ENCODE peak calls at places on chromosomes 2 and 18, in seven cellular contexts. E is gastrocnemius medialis, L is cardiac muscle cell, I is PC-3, T is HepG2, A is Peyer's patch, G is IMR-90. H is an unnamed sample. For H3K36me3, the result is how much of the 10 kb centered on the place peaks cover.

GRCh38 chr2:26088038-26088643 is 54.3 kb downstream of the RAB10 start:
- DNase-seq in E (no peak), A (no peak), G (peak), L (peak), I (peak), T (peak), H (no peak)

GRCh38 chr2:12931211-12931844 is 214.6 kb downstream of the TRIB2 start:
- DNase-seq in A (no peak), E (no peak), G (peak), L (peak), I (peak), T (peak), H (no peak)

GRCh38 chr2:158732573-158733429 is 62.3 kb upstream of the DAPL1 start:
- DNase-seq in G (no peak), L (no peak), T (no peak), E (no peak), I (no peak), A (no peak), H (no peak)

GRCh38 chr2:16622399-16622968 is 43.1 kb downstream of the CYRIA start:
- DNase-seq in A (no peak), E (no peak), G (peak), L (no peak), I (no peak), T (no peak), H (no peak)

GRCh38 chr2:173462908-173463840 is 108.5 kb downstream of the CDCA7 start:
- DNase-seq in I (no peak), L (peak), A (no peak), G (no peak), E (no peak), T (peak), H (no peak)

GRCh38 chr2:229714080-229714735 is at the start of gene DNER:
- DNase-seq in I (peak), T (no peak), E (no peak), L (peak), A (no peak), G (no peak), H (peak)

GRCh38 chr2:80655265-80655664 is 350.7 kb upstream of the LRRTM1 start:
- DNase-seq in I (no peak), L (no peak), A (no peak), E (no peak), T (no peak), G (no peak), H (no peak)

GRCh38 chr2:137435176-137435575 is 529.1 kb upstream of the HNMT start:
- DNase-seq in E (no peak), A (no peak), T (no peak), I (peak), G (no peak), L (no peak), H (no peak)

GRCh38 chr2:11697103-11697871 is 27.3 kb upstream of the NTSR2 start:
- DNase-seq in I (peak), G (peak), T (no peak), L (peak), E (peak), A (no peak), H (peak)

GRCh38 chr2:232321156-232321816 is 57.3 kb upstream of the ALPP start:
- DNase-seq in A (peak), L (no peak), E (peak), I (no peak), G (no peak), T (no peak), H (no peak)

GRCh38 chr2:70043252-70043875 is 43.9 kb upstream of the PCBP1 start:
- DNase-seq in E (peak), A (no peak), G (no peak), T (no peak), L (no peak), I (no peak), H (no peak)

GRCh38 chr2:198054299-198054698 is 249.9 kb downstream of the PLCL1 start:
- DNase-seq in L (peak), A (no peak), I (peak), G (peak), E (no peak), T (peak), H (no peak)

GRCh38 chr2:48723125-48723524 is 32.4 kb downstream of the LHCGR start:
- DNase-seq in G (peak), L (no peak), E (no peak), T (no peak), A (no peak), I (peak), H (no peak)

GRCh38 chr18:51195602-51196115 is 1.8 kb downstream of the MEX3C start:
- DNase-seq in L (peak), A (peak), T (peak), E (no peak), I (peak), G (peak), H (no peak)

GRCh38 chr2:54722641-54723299 is 692 bp upstream of the EML6 start:
- DNase-seq in T (no peak), I (peak), A (no peak), G (peak), L (peak), E (no peak), H (no peak)

GRCh38 chr2:28567076-28567471 is 71.2 kb downstream of the PLB1 start:
- DNase-seq in A (no peak), E (no peak), L (no peak), G (no peak), T (no peak), I (no peak), H (no peak)

GRCh38 chr2:64454316-64455030 is 511 bp downstream of the LGALSL start:
- DNase-seq in I (peak), T (no peak), E (peak), G (peak), A (peak), L (peak), H (peak)

GRCh38 chr2:155975734-155976133 is 356.8 kb downstream of the NR4A2 start:
- DNase-seq in I (no peak), E (no peak), L (no peak), T (peak), A (no peak), G (no peak), H (no peak)

GRCh38 chr2:120204945-120205670 is 18.1 kb downstream of the TMEM185B start:
- DNase-seq in I (no peak), L (no peak), E (no peak), G (no peak), A (no peak), T (no peak), H (no peak)

GRCh38 chr2:57314682-57315081 is 731.9 kb upstream of the VRK2 start:
- DNase-seq in T (no peak), L (no peak), A (no peak), I (no peak), G (no peak), E (no peak), H (no peak)

GRCh38 chr18:3037423-3037915 is 24.5 kb upstream of the LPIN2 start:
- DNase-seq in I (peak), A (peak), T (peak), G (peak), L (no peak), E (peak), H (no peak)

GRCh38 chr18:47606526-47606925 is 323.9 kb downstream of the SMAD2 start:
- DNase-seq in E (no peak), A (no peak), G (no peak), T (no peak), L (no peak), I (no peak), H (no peak)

GRCh38 chr2:53970095-53970897 is 497 bp downstream of the PSME4 start:
- DNase-seq in L (peak), G (peak), A (peak), T (peak), E (peak), I (peak), H (no peak)

GRCh38 chr2:9770308-9771100 is 72.8 kb upstream of the TAF1B start:
- DNase-seq in G (peak), E (peak), T (peak), I (peak), A (peak), L (peak), H (no peak)

GRCh38 chr18:54191352-54191751 is 33.1 kb downstream of the MBD2 start:
- DNase-seq in T (no peak), L (no peak), E (no peak), G (no peak), I (peak), A (no peak), H (no peak)

GRCh38 chr2:68491582-68491981 is 24.2 kb downstream of the APLF start:
- DNase-seq in L (no peak), T (peak), A (no peak), G (no peak), I (no peak), E (no peak), H (no peak)

GRCh38 chr18:48106976-48107781 is 176.7 kb upstream of the SMAD2 start:
- DNase-seq in T (no peak), L (no peak), E (no peak), I (no peak), G (no peak), A (no peak), H (no peak)

GRCh38 chr2:182924311-182924710 is 57.9 kb upstream of the FRZB start:
- DNase-seq in E (no peak), T (no peak), I (no peak), A (no peak), G (peak), L (no peak), H (no peak)

GRCh38 chr2:239504643-239505235 is 103.9 kb upstream of the HDAC4 start:
- DNase-seq in G (no peak), L (no peak), E (no peak), T (no peak), I (no peak), A (no peak), H (no peak)

GRCh38 chr2:204604061-204604460 is 58.8 kb downstream of the PARD3B start:
- DNase-seq in T (no peak), E (no peak), L (no peak), A (no peak), I (no peak), G (peak), H (no peak)

GRCh38 chr2:174282449-174282848 is 34.1 kb upstream of the OLA1 start:
- DNase-seq in A (no peak), I (no peak), L (no peak), T (no peak), E (no peak), G (no peak), H (no peak)

GRCh38 chr2:150698016-150698661 is 210.7 kb upstream of the RND3 start:
- DNase-seq in A (no peak), E (no peak), I (peak), L (no peak), T (no peak), G (peak), H (no peak)

GRCh38 chr2:128172191-128172590 is 81.2 kb downstream of the UGGT1 start:
- DNase-seq in I (peak), E (no peak), G (peak), T (peak), L (no peak), A (no peak), H (no peak)

GRCh38 chr2:123840016-123840415 is 185.1 kb upstream of the CNTNAP5 start:
- DNase-seq in T (no peak), G (no peak), A (no peak), E (no peak), I (peak), L (no peak), H (no peak)
- H3K4me3 ChIP-seq in T (no peak), G (no peak), A (no peak), E (no peak), I (peak), L (no peak), H (no peak)

GRCh38 chr18:63960891-63961290 is 9.0 kb upstream of the SERPINB8 start:
- DNase-seq in A (no peak), G (no peak), T (no peak), I (no peak), E (no peak), L (no peak), H (no peak)

GRCh38 chr18:63963610-63964256 is 6.1 kb upstream of the SERPINB8 start:
- DNase-seq in I (peak), A (peak), E (no peak), T (peak), G (peak), L (peak), H (no peak)

GRCh38 chr18:63961430-63961980 is 8.4 kb upstream of the SERPINB8 start:
- DNase-seq in G (no peak), L (no peak), E (no peak), T (no peak), I (no peak), A (no peak), H (no peak)

GRCh38 chr18:63964908-63965307 is 5.0 kb upstream of the SERPINB8 start:
- DNase-seq in A (no peak), L (no peak), G (no peak), T (peak), I (no peak), E (no peak), H (no peak)

DNA sequence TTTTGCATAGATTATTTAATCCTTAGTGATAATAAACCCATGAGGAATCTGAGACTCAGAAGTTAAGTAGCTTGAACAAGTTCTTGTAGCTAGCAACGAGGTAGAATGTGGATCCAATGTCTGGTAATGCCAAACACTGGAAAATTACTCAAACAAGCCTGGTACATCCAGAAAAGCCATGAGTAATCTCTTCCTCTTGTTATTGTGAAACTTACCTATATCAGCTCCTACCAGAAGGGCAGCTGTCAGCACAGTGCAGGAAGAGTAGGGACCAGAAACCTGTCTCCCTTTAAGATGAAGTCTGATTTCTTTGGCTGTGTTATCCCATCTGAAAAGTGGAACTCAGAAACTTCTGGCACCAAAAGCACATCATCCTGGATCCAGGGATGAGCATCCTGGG is 7.7 kb upstream of the SERPINB8 start:
- DNase-seq in E (no peak), I (peak), A (no peak), G (no peak), T (no peak), L (no peak), H (no peak)
- TF ChIP-seq CTCF in E (no peak), I (no peak), A (no peak), G (no peak), T (no peak), L (no peak), H (no peak)

GRCh38 chr2:109549016-109549595 is 64.7 kb downstream of the SEPTIN10 start:
- DNase-seq in L (no peak), A (no peak), G (no peak), E (no peak), I (no peak), T (no peak), H (no peak)
- H3K36me3 ChIP-seq in L (under half), A (under half), G (under half), E (under half), I (under half), T (under half), H (under half)

GRCh38 chr2:86396304-86396785 is 44.8 kb upstream of the KDM3A start:
- DNase-seq in L (peak), E (peak), I (peak), T (peak), G (peak), A (no peak), H (no peak)
- H3K4me3 ChIP-seq in L (no peak), E (no peak), I (peak), T (peak), G (no peak), A (no peak), H (no peak)

H was measured in left lung.